ENCODE peak calls at places on chromosomes 11 and 22, in nine cellular contexts. S is GM23338, F is OCI-LY7, A is PC-3, H is SK-N-SH, T is neural progenitor cell, R is hepatocyte, W is MM.1S, E is HCT116. K is an unnamed sample.

GRCh38 chr11:59615132-59615636 is 390 bp downstream of the OSBP start:
- DNase-seq in A (peak), F (peak), E (peak), R (peak), H (no peak), S (peak), W (peak), T (no peak), K (peak)

GRCh38 chr22:33470456-33470855 is 412.3 kb upstream of the SYN3 start:
- DNase-seq in H (no peak), T (no peak), W (no peak), R (no peak), S (no peak), E (no peak), A (no peak), F (no peak), K (no peak)

GRCh38 chr11:34179026-34179675 is 73.7 kb downstream of the NAT10 start:
- DNase-seq in A (no peak), T (no peak), R (no peak), H (no peak), E (no peak), F (no peak), W (no peak), S (no peak), K (no peak)

GRCh38 chr11:115548878-115549528 is 44.8 kb upstream of the CADM1 start:
- DNase-seq in T (peak), W (no peak), H (no peak), R (peak), E (no peak), S (peak), F (no peak), A (no peak), K (no peak)

GRCh38 chr11:95912902-95913560 is 10.9 kb downstream of the MTMR2 start:
- DNase-seq in H (no peak), T (no peak), S (no peak), A (peak), R (no peak), E (no peak), W (no peak), F (no peak), K (peak)

GRCh38 chr11:111978028-111978771 is 41.1 kb downstream of the DIXDC1 start:
- DNase-seq in F (no peak), W (no peak), R (peak), E (no peak), T (peak), H (peak), S (peak), A (peak), K (peak)

GRCh38 chr22:27475548-27475897 is 326.0 kb downstream of the MN1 start:
- DNase-seq in S (no peak), A (peak), T (no peak), H (no peak), F (no peak), W (no peak), E (no peak), R (no peak), K (no peak)

GRCh38 chr11:103652013-103652412 is 384.4 kb upstream of the DDI1 start:
- DNase-seq in R (no peak), A (peak), W (no peak), E (no peak), H (no peak), T (no peak), F (no peak), S (no peak), K (peak)

GRCh38 chr11:74000307-74000630 is 8.6 kb downstream of the UCP3 start:
- DNase-seq in T (no peak), A (no peak), W (no peak), R (no peak), F (no peak), H (no peak), S (no peak), E (no peak), K (no peak)

GRCh38 chr11:134514354-134514951 is 102.4 kb upstream of the B3GAT1 start:
- DNase-seq in S (no peak), F (no peak), T (no peak), W (no peak), E (no peak), R (no peak), H (no peak), A (no peak), K (no peak)

GRCh38 chr11:38824573-38824972 is 2226.5 kb upstream of the RAG2 start:
- DNase-seq in R (peak), W (peak), S (peak), A (peak), T (peak), E (no peak), F (no peak), H (peak), K (peak)

GRCh38 chr11:121040614-121041002 is 16.7 kb downstream of the TBCEL start:
- DNase-seq in T (no peak), S (no peak), E (no peak), R (no peak), W (no peak), A (no peak), H (no peak), F (no peak), K (no peak)

GRCh38 chr11:119347242-119347641 is 737 bp upstream of the MFRP start:
- DNase-seq in E (no peak), F (no peak), R (no peak), S (no peak), H (no peak), T (no peak), A (no peak), W (no peak), K (peak)

GRCh38 chr22:28607710-28608109 is 71.9 kb downstream of the TTC28 start:
- DNase-seq in S (no peak), A (no peak), W (no peak), T (no peak), F (no peak), H (no peak), E (no peak), R (no peak), K (no peak)

GRCh38 chr22:42581762-42582716 is 28.3 kb downstream of the SERHL2 start:
- DNase-seq in R (peak), H (peak), A (peak), E (peak), F (peak), S (peak), W (peak), T (peak), K (peak)

GRCh38 chr22:46362221-46362933 is 26.9 kb downstream of the TRMU start:
- DNase-seq in F (peak), S (no peak), A (no peak), H (peak), R (no peak), W (peak), E (no peak), T (no peak), K (no peak)

GRCh38 chr22:35314161-35314942 is 14.7 kb downstream of the TOM1 start:
- DNase-seq in S (peak), E (no peak), R (no peak), W (no peak), T (no peak), H (no peak), F (no peak), A (no peak), K (no peak)

GRCh38 chr11:57150454-57150917 is 31.3 kb upstream of the LRRC55 start:
- DNase-seq in W (no peak), A (no peak), F (no peak), H (peak), S (no peak), E (no peak), T (no peak), R (peak), K (peak)

GRCh38 chr11:130414107-130415088 is 14.0 kb downstream of the ADAMTS8 start:
- DNase-seq in W (no peak), F (no peak), E (no peak), H (no peak), S (no peak), R (no peak), A (no peak), T (no peak), K (peak)

GRCh38 chr11:86727105-86727504 is 54.7 kb upstream of the ME3 start:
- DNase-seq in E (no peak), A (no peak), H (no peak), T (no peak), R (no peak), W (no peak), S (no peak), F (no peak), K (no peak)

GRCh38 chr22:22242488-22242887 is 2.1 kb upstream of the VPREB1 start:
- DNase-seq in R (no peak), T (no peak), F (no peak), A (no peak), W (no peak), E (no peak), S (no peak), H (no peak), K (no peak)

GRCh38 chr11:119056397-119056999 is 507 bp downstream of the HYOU1 start:
- DNase-seq in F (peak), W (peak), S (peak), T (peak), H (peak), A (peak), E (no peak), R (peak), K (peak)

GRCh38 chr22:31613904-31614296 is 48.1 kb downstream of the PISD start:
- DNase-seq in H (no peak), W (no peak), T (no peak), F (no peak), E (no peak), S (no peak), A (no peak), R (no peak), K (no peak)

GRCh38 chr11:27857014-27857413 is 156.8 kb upstream of the BDNF start:
- DNase-seq in S (no peak), A (peak), T (no peak), E (no peak), H (no peak), W (no peak), R (no peak), F (peak), K (no peak)

GRCh38 chr11:27860811-27861210 is 160.6 kb upstream of the BDNF start:
- DNase-seq in A (no peak), R (no peak), W (no peak), H (no peak), E (no peak), T (no peak), F (no peak), S (no peak), K (no peak)

GRCh38 chr11:27861706-27862430 is 161.6 kb upstream of the BDNF start:
- DNase-seq in T (no peak), H (no peak), A (peak), S (no peak), F (no peak), W (no peak), E (no peak), R (peak), K (peak)

GRCh38 chr11:27857588-27857987 is 157.3 kb upstream of the BDNF start:
- DNase-seq in R (no peak), A (no peak), T (no peak), H (no peak), F (no peak), W (peak), S (no peak), E (no peak), K (no peak)

DNA sequence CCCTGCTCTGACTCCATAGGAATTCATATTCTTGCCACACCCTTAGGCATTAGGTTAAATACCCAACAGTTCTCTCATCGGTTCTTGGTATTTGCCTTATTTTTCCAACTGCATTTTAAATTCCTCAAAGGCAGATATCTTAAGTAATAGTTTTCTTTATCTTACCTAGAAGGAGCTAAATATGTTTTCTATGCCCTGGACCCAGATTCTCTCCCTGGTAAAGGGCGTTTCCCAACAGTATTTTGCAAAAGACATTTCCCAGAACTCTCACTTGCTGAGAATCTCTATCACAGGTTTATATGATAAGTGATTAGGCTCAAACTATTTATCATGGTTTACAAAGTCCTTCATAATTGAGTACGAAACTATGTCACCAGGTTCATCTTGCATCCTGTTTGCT is 158.6 kb upstream of the BDNF start:
- DNase-seq in F (no peak), W (no peak), S (no peak), E (no peak), T (no peak), A (no peak), H (no peak), R (no peak), K (no peak)
- TF ChIP-seq EZH2phosphoT487 in F (no peak), W (no peak), S (no peak), E (no peak), T (no peak), A (no peak), H (no peak), R (no peak), K (no peak)

DNA sequence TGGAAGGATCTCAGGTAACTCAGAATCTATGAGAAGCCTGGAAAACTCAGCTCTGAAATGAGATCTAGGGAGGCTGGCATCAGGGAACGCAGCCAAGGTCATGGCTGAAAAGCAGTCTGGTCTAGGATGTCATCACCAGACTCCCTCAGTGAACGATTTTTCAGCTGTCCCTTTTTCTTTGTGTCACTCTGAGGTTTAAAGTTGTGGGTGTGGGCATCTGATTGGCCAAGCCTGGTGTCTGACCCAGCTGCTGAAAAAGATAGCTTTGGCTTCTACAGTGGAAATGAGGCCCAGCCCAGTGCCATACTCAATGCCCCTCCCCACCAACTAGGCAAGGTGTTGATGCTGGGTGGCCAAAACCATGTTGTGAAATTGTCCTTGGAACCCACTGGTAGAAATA is 14.5 kb downstream of the RPS3 start:
- DNase-seq in T (no peak), A (no peak), E (no peak), H (no peak), W (no peak), F (no peak), R (no peak), S (no peak), K (no peak)
- H3K27ac ChIP-seq in T (no peak), A (no peak), E (no peak), H (no peak), W (no peak), F (no peak), R (no peak), S (no peak), K (no peak)

DNA sequence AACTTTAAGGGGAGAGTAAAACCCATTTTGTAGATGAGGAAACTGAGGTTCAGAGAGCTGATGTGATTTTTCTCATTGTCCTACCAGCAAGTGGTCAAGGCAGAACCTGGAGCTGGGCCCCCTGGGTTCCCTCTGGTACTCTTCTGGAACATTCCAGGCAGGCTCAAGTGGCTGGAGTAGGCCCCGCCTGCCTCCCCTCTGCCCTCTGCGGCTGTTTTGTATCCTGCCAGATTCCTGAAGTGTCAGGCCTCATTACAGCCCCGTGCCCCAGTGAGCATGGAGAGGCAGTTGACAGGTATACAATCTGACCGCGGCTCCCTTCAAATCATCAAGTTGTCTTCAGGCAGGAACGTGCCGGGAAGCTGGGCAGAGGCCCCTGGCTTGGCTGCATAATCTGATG is 94.6 kb upstream of the CD82 start:
- DNase-seq in W (no peak), T (peak), R (no peak), E (no peak), H (no peak), A (no peak), F (no peak), S (no peak), K (no peak)
- TF ChIP-seq EZH2phosphoT487 in W (no peak), T (no peak), R (no peak), E (no peak), H (no peak), A (no peak), F (no peak), S (no peak), K (no peak)

GRCh38 chr11:64110465-64111375 is 55.2 kb downstream of the MACROD1 start:
- DNase-seq in W (no peak), R (no peak), E (no peak), F (no peak), S (no peak), A (no peak), H (no peak), T (no peak), K (no peak)

GRCh38 chr11:64104632-64105031 is 61.3 kb downstream of the MACROD1 start:
- DNase-seq in E (no peak), T (no peak), A (no peak), F (no peak), S (no peak), W (no peak), H (no peak), R (no peak), K (no peak)

GRCh38 chr11:64102005-64102738 is 63.7 kb downstream of the MACROD1 start:
- DNase-seq in F (no peak), T (no peak), S (no peak), R (no peak), H (peak), E (no peak), A (no peak), W (no peak), K (no peak)

GRCh38 chr11:64103377-64103985 is 62.4 kb downstream of the MACROD1 start:
- DNase-seq in W (no peak), A (no peak), E (no peak), F (no peak), H (no peak), S (no peak), T (peak), R (no peak), K (no peak)

GRCh38 chr11:64107300-64107699 is 58.6 kb downstream of the MACROD1 start:
- DNase-seq in A (no peak), R (no peak), H (no peak), F (peak), E (no peak), T (no peak), W (no peak), S (no peak), K (no peak)
- H3K27ac ChIP-seq in A (no peak), R (no peak), H (no peak), F (no peak), E (no peak), T (no peak), W (no peak), S (no peak), K (no peak)

DNA sequence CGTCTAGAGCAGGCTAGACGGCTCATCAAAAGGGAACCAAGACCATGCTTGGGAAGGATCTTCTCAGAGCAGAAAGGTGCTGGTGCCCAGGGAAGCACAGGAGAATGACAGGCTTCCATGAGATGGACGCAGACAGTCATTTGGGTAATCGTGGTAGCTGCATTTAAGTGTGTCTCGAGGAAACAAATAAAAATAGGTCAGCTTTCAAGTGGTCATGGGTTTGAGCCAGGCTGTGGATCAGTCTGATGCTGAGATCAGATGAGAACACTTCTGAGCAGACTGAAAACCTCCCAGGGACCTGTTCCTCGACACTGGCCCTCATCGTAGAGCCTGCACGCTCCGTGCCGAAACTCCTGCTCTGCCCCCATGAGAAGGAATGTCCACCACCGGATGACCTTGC is 4.7 kb downstream of the CARS1 start:
- DNase-seq in R (no peak), H (no peak), F (no peak), W (no peak), A (no peak), S (no peak), E (no peak), T (no peak), K (no peak)
- TF ChIP-seq EZH2phosphoT487 in R (no peak), H (no peak), F (no peak), W (no peak), A (no peak), S (no peak), E (no peak), T (no peak), K (no peak)

K was measured in GM23248.